ENCODE peak calls at places on chromosomes 5 and 9, in seven cellular contexts. A is upper lobe of left lung, C is SK-N-SH, Y is sigmoid colon, S is transverse colon, X is spleen, G is K562. T is an unnamed sample.

GRCh38 chr5:162529886-162530285 is 462.3 kb downstream of the GABRG2 start:
- DNase-seq in A (no peak), C (no peak), Y (no peak), S (no peak), X (no peak), G (no peak), T (no peak)

GRCh38 chr5:172944741-172945140 is 14.5 kb upstream of the RPL26L1 start:
- DNase-seq in A (no peak), C (no peak), Y (no peak), S (no peak), X (peak; percentile 56), G (no peak), T (no peak)

GRCh38 chr5:179879690-179880010 is 21.0 kb upstream of the MRNIP start:
- DNase-seq in A (no peak), C (peak; percentile 22), Y (no peak), S (no peak), X (peak; percentile 61), G (no peak), T (no peak)

GRCh38 chr5:97452646-97453045 is 269.6 kb upstream of the RIOK2 start:
- DNase-seq in A (no peak), C (no peak), Y (no peak), S (no peak), X (no peak), G (no peak), T (no peak)

GRCh38 chr5:169938439-169938838 is 41.9 kb downstream of the INSYN2B start:
- DNase-seq in A (no peak), C (no peak), Y (no peak), S (no peak), X (no peak), G (no peak), T (no peak)

GRCh38 chr9:114216081-114216480 is 60.7 kb downstream of the COL27A1 start:
- DNase-seq in A (peak; percentile 81), C (peak; percentile 70), Y (no peak), S (no peak), X (no peak), G (no peak), T (no peak)

GRCh38 chr5:151719228-151719861 is 32.6 kb upstream of the SPARC start:
- DNase-seq in A (no peak), C (no peak), Y (no peak), S (peak; percentile 44), X (no peak), G (no peak), T (no peak)

GRCh38 chr9:108756746-108757490 is 98.9 kb downstream of the ACTL7B start:
- DNase-seq in A (no peak), C (no peak), Y (no peak), S (no peak), X (no peak), G (no peak), T (no peak)

GRCh38 chr9:20227166-20227874 is 395.0 kb downstream of the MLLT3 start:
- DNase-seq in A (no peak), C (no peak), Y (no peak), S (no peak), X (no peak), G (no peak), T (no peak)

GRCh38 chr9:34522971-34523797 is at the start of gene ENHO:
- DNase-seq in A (peak; percentile 99), C (peak; percentile 99), Y (peak; percentile 93), S (peak; percentile 92), X (peak; percentile 96), G (peak; percentile 93), T (no peak)

GRCh38 chr9:78919701-78920100 is 622.8 kb downstream of the PSAT1 start:
- DNase-seq in A (no peak), C (no peak), Y (no peak), S (no peak), X (no peak), G (no peak), T (no peak)

GRCh38 chr5:152844713-152845112 is 439.6 kb upstream of the NMUR2 start:
- DNase-seq in A (no peak), C (no peak), Y (no peak), S (no peak), X (no peak), G (no peak), T (no peak)

GRCh38 chr9:132244582-132245455 is 83.0 kb downstream of the NTNG2 start:
- DNase-seq in A (no peak), C (no peak), Y (no peak), S (no peak), X (no peak), G (no peak), T (no peak)

GRCh38 chr5:89396262-89396975 is 513.4 kb upstream of the MEF2C start:
- DNase-seq in A (no peak), C (no peak), Y (no peak), S (no peak), X (no peak), G (no peak), T (no peak)

GRCh38 chr5:42719034-42719433 is 37.6 kb upstream of the CCDC152 start:
- DNase-seq in A (no peak), C (no peak), Y (no peak), S (no peak), X (no peak), G (no peak), T (no peak)
- H3K4me1 ChIP-seq in A (no peaks in the 10 kb centered on the region), C (no peaks in the 10 kb centered on the region), Y (no peaks in the 10 kb centered on the region), S (no peaks in the 10 kb centered on the region), X (peaks cover 10% of the 10 kb centered on the region), G (no peaks in the 10 kb centered on the region), T (no peaks in the 10 kb centered on the region)

GRCh38 chr5:154797762-154798161 is 42.6 kb downstream of the LARP1 start:
- DNase-seq in A (no peak), C (no peak), Y (no peak), S (no peak), X (no peak), G (no peak), T (no peak)

GRCh38 chr5:154800582-154800981 is 45.4 kb downstream of the LARP1 start:
- DNase-seq in A (no peak), C (no peak), Y (no peak), S (no peak), X (no peak), G (no peak), T (no peak)

GRCh38 chr5:154801083-154801482 is 45.9 kb downstream of the LARP1 start:
- DNase-seq in A (no peak), C (no peak), Y (no peak), S (no peak), X (no peak), G (no peak), T (no peak)

GRCh38 chr5:154806176-154806575 is 44.2 kb downstream of the FAXDC2 start:
- DNase-seq in A (no peak), C (no peak), Y (no peak), S (no peak), X (no peak), G (no peak), T (no peak)

DNA sequence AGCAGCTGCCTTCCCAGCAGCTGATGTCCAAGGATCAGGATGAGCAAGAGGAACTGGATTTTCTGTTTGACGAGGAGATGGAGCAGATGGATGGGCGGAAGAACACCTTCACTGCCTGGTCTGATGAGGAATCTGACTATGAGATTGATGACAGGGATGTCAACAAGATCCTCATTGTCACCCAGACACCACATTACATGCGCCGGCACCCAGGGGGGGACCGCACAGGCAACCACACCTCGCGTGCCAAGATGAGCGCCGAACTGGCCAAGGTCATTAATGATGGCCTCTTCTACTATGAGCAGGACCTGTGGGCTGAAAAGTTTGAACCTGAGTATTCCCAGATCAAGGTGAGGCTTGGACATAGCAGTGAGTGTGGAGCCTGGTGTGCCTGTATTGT is 46.9 kb downstream of the LARP1 start:
- DNase-seq in A (peak; percentile 33), C (no peak), Y (no peak), S (no peak), X (peak; percentile 65), G (no peak), T (no peak)
- H3K36me3 ChIP-seq in A (peaks cover 88% of the 10 kb centered on the region), C (peaks cover 92% of the 10 kb centered on the region), Y (peaks cover 45% of the 10 kb centered on the region), S (peaks cover 5% of the 10 kb centered on the region), X (peaks cover 97% of the 10 kb centered on the region), G (peaks cover 98% of the 10 kb centered on the region), T (peaks cover 6% of the 10 kb centered on the region)

DNA sequence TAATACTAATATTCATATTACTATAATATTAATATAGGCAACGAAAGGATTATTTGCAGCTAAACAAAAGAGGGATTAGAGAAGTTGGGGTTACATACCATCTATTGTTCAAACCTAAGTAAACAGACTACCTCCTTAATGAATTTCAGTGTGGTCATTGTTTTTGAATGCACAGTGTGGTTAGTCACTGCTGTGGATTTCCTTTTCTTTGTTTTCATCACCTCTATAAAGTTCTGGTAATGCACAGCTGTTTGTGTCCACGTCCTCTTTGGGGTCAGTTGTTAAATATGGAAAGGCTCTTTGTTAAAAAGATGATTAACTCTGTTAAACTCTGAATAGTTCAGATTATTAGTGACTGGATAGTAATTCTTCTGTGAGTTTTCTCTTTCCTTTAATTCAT is 233.6 kb downstream of the MAST4 start:
- DNase-seq in A (no peak), C (no peak), Y (no peak), S (no peak), X (no peak), G (no peak), T (no peak)
- TF ChIP-seq POLR2AphosphoS5 in A (no peak), C (no peak), Y (no peak), S (no peak), X (no peak), G (no peak), T (no peak)

GRCh38 chr9:95037789-95038521 is 279.6 kb downstream of the FANCC start:
- DNase-seq in A (no peak), C (no peak), Y (no peak), S (no peak), X (no peak), G (no peak), T (no peak)

GRCh38 chr9:95038666-95039065 is 278.8 kb downstream of the FANCC start:
- DNase-seq in A (no peak), C (no peak), Y (no peak), S (no peak), X (no peak), G (no peak), T (no peak)

GRCh38 chr9:95040106-95040505 is 277.4 kb downstream of the FANCC start:
- DNase-seq in A (no peak), C (no peak), Y (no peak), S (no peak), X (no peak), G (no peak), T (no peak)

GRCh38 chr9:95035846-95036245 is 281.7 kb downstream of the FANCC start:
- DNase-seq in A (no peak), C (no peak), Y (no peak), S (no peak), X (no peak), G (no peak), T (no peak)

GRCh38 chr9:95036676-95037075 is 280.8 kb downstream of the FANCC start:
- DNase-seq in A (no peak), C (no peak), Y (no peak), S (no peak), X (no peak), G (no peak), T (no peak)
- H3K4me1 ChIP-seq in A (peaks cover 25% of the 10 kb centered on the region), C (peaks cover 23% of the 10 kb centered on the region), Y (peaks cover 92% of the 10 kb centered on the region), S (peaks cover 74% of the 10 kb centered on the region), X (peaks cover 20% of the 10 kb centered on the region), G (peaks cover 10% of the 10 kb centered on the region), T (peaks cover 84% of the 10 kb centered on the region)

GRCh38 chr9:130114741-130115140 is 57.5 kb upstream of the NCS1 start:
- DNase-seq in A (no peak), C (no peak), Y (no peak), S (no peak), X (no peak), G (no peak), T (no peak)
- H3K36me3 ChIP-seq in A (peaks cover 38% of the 10 kb centered on the region), C (peaks cover 13% of the 10 kb centered on the region), Y (no peaks in the 10 kb centered on the region), S (no peaks in the 10 kb centered on the region), X (peaks cover 43% of the 10 kb centered on the region), G (peaks cover 48% of the 10 kb centered on the region), T (peaks cover 15% of the 10 kb centered on the region)

T was measured in vagina.